ENCODE peak calls at places on chromosomes 5 and 9, in four cellular contexts. Y, S, Q and D are unnamed samples.

GRCh38 chr5:177469061-177469628 is 4.3 kb downstream of the DBN1 start:
- DNase-seq in Y (no peak), S (no peak), Q (no peak), D (no peak)

GRCh38 chr9:33466565-33467495 is 6.9 kb downstream of the NOL6 start:
- DNase-seq in Y (peak; percentile 45), S (no peak), Q (peak; percentile 57), D (no peak)

GRCh38 chr5:165457854-165458481 is 1952.5 kb downstream of the MAT2B start:
- DNase-seq in Y (no peak), S (peak; percentile 36), Q (no peak), D (peak; percentile 48)

GRCh38 chr9:107141967-107142366 is 141.1 kb upstream of the RAD23B start:
- DNase-seq in Y (no peak), S (no peak), Q (no peak), D (no peak)

GRCh38 chr5:14532180-14532579 is 49.4 kb upstream of the OTULINL start:
- DNase-seq in Y (no peak), S (no peak), Q (no peak), D (no peak)

GRCh38 chr5:657570-657969 is 35.6 kb downstream of the TPPP start:
- DNase-seq in Y (no peak), S (peak; percentile 95), Q (peak; percentile 11), D (no peak)

GRCh38 chr9:30943446-30944232 is 1440.8 kb upstream of the ACO1 start:
- DNase-seq in Y (no peak), S (no peak), Q (peak; percentile 22), D (no peak)

GRCh38 chr5:138470322-138471285 is 5.3 kb downstream of the EGR1 start:
- DNase-seq in Y (no peak), S (no peak), Q (no peak), D (no peak)

GRCh38 chr5:152063004-152063403 is 138.4 kb upstream of the GLRA1 start:
- DNase-seq in Y (no peak), S (no peak), Q (no peak), D (no peak)

GRCh38 chr9:110255417-110256141 is 728 bp downstream of the TXN start:
- DNase-seq in Y (peak; percentile 58), S (peak; percentile 27), Q (peak; percentile 57), D (no peak)

GRCh38 chr5:107671742-107672211 is 1.0 kb upstream of the EFNA5 start:
- DNase-seq in Y (peak; percentile 22), S (peak; percentile 76), Q (no peak), D (no peak)

GRCh38 chr9:104280216-104280585 is 186.1 kb downstream of the SMC2 start:
- DNase-seq in Y (no peak), S (peak; percentile 0), Q (no peak), D (no peak)

GRCh38 chr9:2859776-2860379 is 16.0 kb upstream of the PUM3 start:
- DNase-seq in Y (peak; percentile 40), S (peak; percentile 38), Q (peak; percentile 33), D (peak; percentile 73)

GRCh38 chr9:72297516-72297915 is 67.5 kb downstream of the ZFAND5 start:
- DNase-seq in Y (no peak), S (no peak), Q (no peak), D (no peak)

GRCh38 chr9:69130456-69131441 is 43.3 kb upstream of the TJP2 start:
- DNase-seq in Y (peak; percentile 58), S (peak; percentile 96), Q (no peak), D (no peak)

GRCh38 chr5:172921906-172922305 is 37.3 kb upstream of the RPL26L1 start:
- DNase-seq in Y (no peak), S (no peak), Q (no peak), D (no peak)

GRCh38 chr5:169703803-169704202 is 66.7 kb downstream of the DOCK2 start:
- DNase-seq in Y (no peak), S (no peak), Q (no peak), D (no peak)

GRCh38 chr9:128125575-128126354 is 1.8 kb downstream of the PTGES2 start:
- DNase-seq in Y (no peak), S (no peak), Q (peak; percentile 13), D (no peak)

GRCh38 chr5:179113945-179114641 is 53.9 kb downstream of the ZNF354C start:
- DNase-seq in Y (no peak), S (no peak), Q (no peak), D (no peak)

GRCh38 chr9:121744002-121744686 is 92.7 kb downstream of the DAB2IP start:
- DNase-seq in Y (peak; percentile 71), S (peak; percentile 35), Q (peak; percentile 76), D (no peak)

GRCh38 chr9:129839324-129840023 is 4.2 kb downstream of the USP20 start:
- DNase-seq in Y (no peak), S (no peak), Q (no peak), D (no peak)

GRCh38 chr5:99945706-99946442 is 589.3 kb upstream of the FAM174A start:
- DNase-seq in Y (no peak), S (no peak), Q (no peak), D (no peak)

GRCh38 chr9:98785333-98785933 is 10.9 kb downstream of the ANKS6 start:
- DNase-seq in Y (no peak), S (no peak), Q (no peak), D (no peak)

GRCh38 chr5:116837876-116838568 is 263.4 kb upstream of the SEMA6A start:
- DNase-seq in Y (no peak), S (no peak), Q (no peak), D (no peak)

GRCh38 chr5:105807951-105808350 is 1862.8 kb downstream of the EFNA5 start:
- DNase-seq in Y (no peak), S (no peak), Q (no peak), D (no peak)

GRCh38 chr9:7169717-7170348 is 412.1 kb downstream of the KDM4C start:
- DNase-seq in Y (no peak), S (peak; percentile 23), Q (no peak), D (no peak)

GRCh38 chr5:8953016-8953415 is 592.9 kb downstream of the SEMA5A start:
- DNase-seq in Y (no peak), S (no peak), Q (no peak), D (no peak)

GRCh38 chr5:157682257-157682656 is 10.9 kb downstream of the C5orf52 start:
- DNase-seq in Y (no peak), S (no peak), Q (no peak), D (no peak)

GRCh38 chr9:68706579-68707201 is 1.6 kb downstream of the PIP5K1B start:
- DNase-seq in Y (no peak), S (no peak), Q (no peak), D (no peak)

GRCh38 chr5:94223231-94223630 is 395.2 kb downstream of the KIAA0825 start:
- DNase-seq in Y (no peak), S (no peak), Q (no peak), D (no peak)

GRCh38 chr9:22452415-22453010 is 5.9 kb downstream of the DMRTA1 start:
- DNase-seq in Y (peak; percentile 51), S (no peak), Q (no peak), D (no peak)

GRCh38 chr5:53503819-53504218 is 23.4 kb downstream of the FST start:
- DNase-seq in Y (no peak), S (no peak), Q (no peak), D (no peak)

GRCh38 chr9:121169094-121169601 is 32.5 kb downstream of the RAB14 start:
- DNase-seq in Y (peak; percentile 40), S (no peak), Q (no peak), D (no peak)

GRCh38 chr5:121031487-121031886 is 567.4 kb downstream of the PRR16 start:
- DNase-seq in Y (no peak), S (peak; percentile 3), Q (no peak), D (no peak)

GRCh38 chr5:122362361-122362760 is 50.3 kb downstream of the SNCAIP start:
- DNase-seq in Y (no peak), S (peak; percentile 90), Q (no peak), D (no peak)

GRCh38 chr5:10652606-10653005 is 88.7 kb downstream of the ANKRD33B start:
- DNase-seq in Y (no peak), S (no peak), Q (no peak), D (no peak)

GRCh38 chr9:100426532-100427365 is at the start of gene MSANTD3:
- DNase-seq in Y (peak; percentile 35), S (peak; percentile 71), Q (peak; percentile 69), D (no peak)

GRCh38 chr5:151151793-151152192 is 5.8 kb downstream of the ANXA6 start:
- DNase-seq in Y (peak; percentile 65), S (peak; percentile 48), Q (no peak), D (no peak)

GRCh38 chr9:123929870-123930831 is at the start of gene DENND1A:
- DNase-seq in Y (peak; percentile 91), S (peak; percentile 67), Q (peak; percentile 95), D (peak; percentile 57)
- H3K4me1 ChIP-seq in Y (no peaks in the 10 kb centered on the region), S (peaks cover 17% of the 10 kb centered on the region), Q (peaks cover 28% of the 10 kb centered on the region), D (peaks cover 7% of the 10 kb centered on the region)

GRCh38 chr5:159982421-159983173 is 26.3 kb upstream of the TTC1 start:
- DNase-seq in Y (no peak), S (no peak), Q (no peak), D (no peak)
- H3K27ac ChIP-seq in Y (no peak overlapping the region), S (peak overlapping the region; percentile 23), Q (no peak overlapping the region), D (no peak overlapping the region)

DNA sequence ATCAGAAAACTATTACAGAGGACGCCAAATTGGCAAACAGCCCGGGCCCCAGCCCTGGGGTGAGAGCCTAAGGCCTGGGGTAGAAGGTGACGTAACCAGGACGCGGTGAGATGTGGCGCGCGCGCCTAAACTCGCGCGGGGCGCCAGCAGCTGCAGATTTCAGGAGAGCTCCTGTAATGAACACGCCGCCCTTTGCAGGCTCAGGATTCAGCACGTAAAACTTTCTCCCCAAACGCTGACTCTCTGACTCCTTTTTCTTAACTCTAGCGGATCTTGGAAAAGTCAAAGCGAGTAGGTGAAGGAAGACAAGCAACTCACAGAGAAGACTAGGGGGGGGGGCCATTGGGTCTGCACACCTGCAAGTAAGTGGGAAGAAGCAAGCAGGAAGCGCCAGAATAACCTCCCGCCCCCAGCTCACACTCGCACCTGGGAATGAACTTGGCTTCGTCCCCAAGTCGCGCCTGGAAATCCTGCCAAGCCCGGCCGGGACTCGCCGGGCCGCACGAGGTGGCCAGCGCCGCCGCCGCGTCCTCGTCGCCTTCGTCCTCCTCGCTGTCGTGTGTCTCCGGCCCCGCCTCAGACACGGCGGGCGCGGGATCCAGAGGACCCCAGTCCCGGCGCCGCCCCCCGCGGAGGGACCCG is 810 bp downstream of the RASEF start:
- DNase-seq in Y (no peak), S (peak; percentile 52), Q (no peak), D (peak; percentile 7)
- H3K27me3 ChIP-seq in Y (peaks cover 30% of the 10 kb centered on the region), S (peaks cover 8% of the 10 kb centered on the region), Q (peaks cover 61% of the 10 kb centered on the region), D (peaks cover 8% of the 10 kb centered on the region)

GRCh38 chr9:126532489-126532888 is 81.2 kb upstream of the LMX1B start:
- DNase-seq in Y (no peak), S (no peak), Q (no peak), D (no peak)

GRCh38 chr9:126531591-126531990 is 82.1 kb upstream of the LMX1B start:
- DNase-seq in Y (no peak), S (no peak), Q (no peak), D (no peak)

GRCh38 chr9:126532951-126533910 is 80.5 kb upstream of the LMX1B start:
- DNase-seq in Y (no peak), S (no peak), Q (no peak), D (no peak)

GRCh38 chr9:126532019-126532462 is 81.7 kb upstream of the LMX1B start:
- DNase-seq in Y (no peak), S (no peak), Q (peak; percentile 66), D (no peak)

DNA sequence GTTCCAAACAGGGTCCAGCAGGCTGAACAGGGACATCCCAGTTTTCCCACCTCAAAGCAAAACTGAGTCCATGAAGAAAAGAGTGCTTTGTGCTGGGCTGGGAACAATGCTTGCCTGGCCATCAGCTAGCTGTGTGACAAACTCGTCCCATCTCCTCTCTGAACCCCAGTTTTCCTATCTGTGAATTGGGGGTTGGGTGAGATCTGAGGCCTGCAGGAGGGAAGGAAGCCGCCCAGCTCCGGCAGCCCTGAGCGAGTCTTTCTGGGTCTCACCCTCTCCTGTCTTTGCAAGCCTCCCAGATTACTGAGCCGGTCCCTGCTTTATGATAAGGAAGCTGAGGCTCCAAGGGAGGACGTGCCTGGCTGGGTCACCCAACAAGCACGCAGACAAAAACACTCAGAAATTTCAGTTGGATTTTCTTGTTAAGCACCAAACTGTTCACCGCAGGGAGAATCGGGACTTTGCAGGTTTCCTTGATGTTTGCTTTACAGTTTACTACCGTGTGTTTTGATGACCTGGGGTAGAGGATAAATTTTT is 82.6 kb upstream of the LMX1B start:
- DNase-seq in Y (no peak), S (no peak), Q (no peak), D (no peak)
- H3K4me1 ChIP-seq in Y (no peaks in the 10 kb centered on the region), S (no peaks in the 10 kb centered on the region), Q (peaks cover 18% of the 10 kb centered on the region), D (peaks cover 12% of the 10 kb centered on the region)